ENCODE peak calls at places on chromosome X, in four cellular contexts. Y is Jurkat, Clone E6-1; E is stimulated activated CD4-positive, alpha-beta T cell treated with anti-CD3 and anti-CD28 coated beads, Interleukin-15, amount 100 ng/mL, for 1 hour; G is activated CD4-positive, alpha-beta T cell treated with anti-CD3 and anti-CD28 coated beads for 1 hour. J is an unnamed sample.
A peak's percentile ranks its signal among the peaks of the same experiment; 100 is the strongest.

GRCh38 chrX:115894087-115894486 is 276.5 kb upstream of the AGTR2 start:
- DNase-seq in Y (no peak), E (no peak), G (no peak), J (peak; percentile 8)

GRCh38 chrX:68989865-68990606 is 161.2 kb downstream of the EFNB1 start:
- DNase-seq in Y (no peak), E (no peak), G (no peak), J (no peak)

GRCh38 chrX:337331-337831 is 18.8 kb upstream of the GTPBP6 start:
- DNase-seq in Y (no peak), E (no peak), G (no peak), J (no peak)

GRCh38 chrX:29518100-29518499 is 697.3 kb upstream of the MAGEB2 start:
- DNase-seq in Y (no peak), E (no peak), G (no peak), J (no peak)

GRCh38 chrX:150897371-150898319 is 823 bp downstream of the CD99L2 start:
- DNase-seq in Y (no peak), E (no peak), G (peak; percentile 12), J (no peak)

GRCh38 chrX:16826207-16826606 is 39.9 kb downstream of the TXLNG start:
- DNase-seq in Y (peak; percentile 29), E (no peak), G (no peak), J (no peak)

GRCh38 chrX:149527705-149528104 is 13.1 kb upstream of the EOLA1 start:
- DNase-seq in Y (peak; percentile 37), E (no peak), G (no peak), J (no peak)

GRCh38 chrX:102950908-102951866 is 14.1 kb downstream of the RAB40AL start:
- DNase-seq in Y (peak; percentile 27), E (peak; percentile 2), G (peak; percentile 12), J (no peak)

J was measured in nucleus accumbens.